ENCODE peak calls at places on chromosome 3, in six cellular contexts. T is neuronal stem cell, U is mesendoderm, X is mesenchymal stem cell, E is H9, V is H1. S is an unnamed sample.

GRCh38 chr3:54580453-54580852 is 347.4 kb downstream of the LRTM1 start:
- DNase-seq in T (no peak), U (no peak), X (no peak), E (no peak), V (no peak), S (no peak)

GRCh38 chr3:196585044-196585757 is 16.7 kb downstream of the FBXO45 start:
- DNase-seq in T (no peak), U (no peak), X (no peak), E (no peak), V (no peak), S (no peak)

GRCh38 chr3:71962561-71963240 is 177.8 kb upstream of the PROK2 start:
- DNase-seq in T (no peak), U (peak), X (no peak), E (no peak), V (no peak), S (peak)

GRCh38 chr3:52001443-52001974 is 5.8 kb upstream of the RPL29 start:
- DNase-seq in T (peak), U (peak), X (peak), E (peak), V (peak), S (peak)

GRCh38 chr3:186209810-186210752 is 101.2 kb upstream of the ETV5 start:
- DNase-seq in T (peak), U (peak), X (peak), E (peak), V (peak), S (peak)

GRCh38 chr3:141426404-141427034 is 58.2 kb downstream of the ZBTB38 start:
- DNase-seq in T (no peak), U (peak), X (peak), E (no peak), V (no peak), S (peak)

GRCh38 chr3:112972158-112972557 is 2.7 kb downstream of the CD200R1 start:
- DNase-seq in T (no peak), U (no peak), X (no peak), E (no peak), V (no peak), S (no peak)

GRCh38 chr3:21551019-21551418 is 200.0 kb downstream of the ZNF385D start:
- DNase-seq in T (no peak), U (peak), X (no peak), E (no peak), V (no peak), S (no peak)

GRCh38 chr3:113035387-113035982 is 44.7 kb downstream of the GTPBP8 start:
- DNase-seq in T (peak), U (peak), X (peak), E (peak), V (peak), S (peak)

GRCh38 chr3:55746808-55747413 is 259.8 kb upstream of the WNT5A start:
- DNase-seq in T (no peak), U (no peak), X (peak), E (no peak), V (no peak), S (peak)

GRCh38 chr3:4060064-4060463 is 243.1 kb upstream of the SETMAR start:
- DNase-seq in T (no peak), U (peak), X (no peak), E (no peak), V (no peak), S (no peak)

GRCh38 chr3:17643691-17644090 is 98.7 kb downstream of the TBC1D5 start:
- DNase-seq in T (no peak), U (no peak), X (no peak), E (no peak), V (no peak), S (peak)

GRCh38 chr3:132721479-132722164 is 587 bp downstream of the NPHP3 start:
- DNase-seq in T (peak), U (peak), X (peak), E (peak), V (peak), S (peak)

GRCh38 chr3:122094125-122094524 is 39.0 kb downstream of the CD86 start:
- DNase-seq in T (no peak), U (no peak), X (no peak), E (no peak), V (no peak), S (no peak)

GRCh38 chr3:142657033-142657432 is 60.8 kb downstream of the PLS1 start:
- DNase-seq in T (no peak), U (peak), X (no peak), E (peak), V (no peak), S (no peak)

GRCh38 chr3:194395767-194396527 is 3.1 kb downstream of the GP5 start:
- DNase-seq in T (no peak), U (peak), X (peak), E (peak), V (peak), S (peak)

GRCh38 chr3:136311971-136312370 is 61.8 kb downstream of the PCCB start:
- DNase-seq in T (no peak), U (no peak), X (no peak), E (no peak), V (no peak), S (peak)

GRCh38 chr3:40504636-40505430 is 1.0 kb upstream of the ZNF620 start:
- DNase-seq in T (no peak), U (peak), X (peak), E (no peak), V (no peak), S (peak)

GRCh38 chr3:52237659-52238172 is 1.2 kb downstream of the TWF2 start:
- DNase-seq in T (no peak), U (peak), X (peak), E (peak), V (peak), S (peak)

GRCh38 chr3:139477710-139478640 is 1.7 kb upstream of the RBP2 start:
- DNase-seq in T (no peak), U (peak), X (no peak), E (no peak), V (peak), S (no peak)

GRCh38 chr3:194367992-194368841 is 1.3 kb downstream of the LRRC15 start:
- DNase-seq in T (no peak), U (no peak), X (peak), E (no peak), V (no peak), S (peak)

GRCh38 chr3:173825731-173826130 is 428.2 kb downstream of the NLGN1 start:
- DNase-seq in T (no peak), U (no peak), X (no peak), E (no peak), V (no peak), S (peak)

GRCh38 chr3:196080997-196081833 is 675 bp downstream of the TFRC start:
- DNase-seq in T (peak), U (peak), X (peak), E (peak), V (peak), S (peak)

GRCh38 chr3:188416041-188416440 is 262.1 kb downstream of the LPP start:
- DNase-seq in T (no peak), U (no peak), X (no peak), E (no peak), V (no peak), S (peak)

GRCh38 chr3:153835540-153835939 is 285.6 kb upstream of the ARHGEF26 start:
- DNase-seq in T (no peak), U (peak), X (no peak), E (peak), V (no peak), S (no peak)

GRCh38 chr3:56985460-56986327 is 74.8 kb upstream of the SPATA12 start:
- DNase-seq in T (no peak), U (no peak), X (peak), E (no peak), V (no peak), S (peak)

GRCh38 chr3:113210608-113211369 is 568 bp upstream of the BOC start:
- DNase-seq in T (no peak), U (peak), X (peak), E (peak), V (peak), S (no peak)

GRCh38 chr3:48685603-48686511 is at the start of gene NCKIPSD:
- DNase-seq in T (peak), U (peak), X (peak), E (peak), V (peak), S (peak)

GRCh38 chr3:39533226-39533625 is 65.7 kb downstream of the MOBP start:
- DNase-seq in T (no peak), U (no peak), X (no peak), E (no peak), V (no peak), S (no peak)

GRCh38 chr3:9615003-9615628 is 34.2 kb upstream of the MTMR14 start:
- DNase-seq in T (no peak), U (no peak), X (no peak), E (no peak), V (no peak), S (no peak)

GRCh38 chr3:66989860-66990696 is 8.0 kb upstream of the KBTBD8 start:
- DNase-seq in T (no peak), U (peak), X (no peak), E (no peak), V (no peak), S (no peak)

GRCh38 chr3:127915115-127915936 is at the start of gene KBTBD12:
- DNase-seq in T (peak), U (no peak), X (no peak), E (peak), V (peak), S (no peak)

GRCh38 chr3:123157598-123158287 is 44.0 kb upstream of the SEC22A start:
- DNase-seq in T (no peak), U (no peak), X (no peak), E (peak), V (peak), S (no peak)

GRCh38 chr3:143203848-143204247 is 84.3 kb downstream of the CHST2 start:
- DNase-seq in T (no peak), U (no peak), X (peak), E (no peak), V (no peak), S (peak)

GRCh38 chr3:126986001-126986400 is 3.1 kb downstream of the PLXNA1 start:
- DNase-seq in T (no peak), U (no peak), X (no peak), E (no peak), V (no peak), S (peak)

DNA sequence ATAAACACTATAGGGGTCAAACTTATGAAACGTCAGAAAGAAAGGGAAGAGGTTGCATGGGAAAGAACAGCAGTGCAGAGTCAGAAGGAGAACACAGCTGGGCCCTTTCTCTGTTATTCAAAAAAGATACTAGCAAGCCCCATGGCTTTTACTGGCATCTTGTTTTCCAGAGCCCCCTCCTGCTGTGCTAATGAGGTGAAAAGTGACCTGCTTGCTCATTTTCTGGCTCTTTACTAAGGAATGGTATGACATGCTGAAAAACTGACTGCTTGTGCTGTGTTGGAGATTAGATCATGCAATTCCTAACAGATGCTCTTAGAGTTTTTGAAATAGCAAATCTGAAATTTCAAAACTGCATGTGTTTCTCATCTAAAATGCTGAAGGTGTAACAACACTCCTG is 541.6 kb upstream of the ALCAM start:
- DNase-seq in T (peak), U (peak), X (no peak), E (peak), V (peak), S (peak)
- H2BK5ac ChIP-seq in T (no peak), U (no peak), X (no peak), E (no peak), V (no peak), S (no peak)

GRCh38 chr3:15269091-15269989 is 63.0 kb downstream of the SH3BP5 start:
- DNase-seq in T (no peak), U (peak), X (peak), E (peak), V (peak), S (peak)

GRCh38 chr3:15265655-15266509 is 59.8 kb downstream of the CAPN7 start:
- DNase-seq in T (no peak), U (no peak), X (no peak), E (no peak), V (peak), S (no peak)

GRCh38 chr3:15266510-15267376 is 60.7 kb downstream of the CAPN7 start:
- DNase-seq in T (no peak), U (peak), X (no peak), E (no peak), V (no peak), S (no peak)

GRCh38 chr3:15267502-15267901 is 61.5 kb downstream of the CAPN7 start:
- DNase-seq in T (no peak), U (no peak), X (no peak), E (no peak), V (no peak), S (no peak)

DNA sequence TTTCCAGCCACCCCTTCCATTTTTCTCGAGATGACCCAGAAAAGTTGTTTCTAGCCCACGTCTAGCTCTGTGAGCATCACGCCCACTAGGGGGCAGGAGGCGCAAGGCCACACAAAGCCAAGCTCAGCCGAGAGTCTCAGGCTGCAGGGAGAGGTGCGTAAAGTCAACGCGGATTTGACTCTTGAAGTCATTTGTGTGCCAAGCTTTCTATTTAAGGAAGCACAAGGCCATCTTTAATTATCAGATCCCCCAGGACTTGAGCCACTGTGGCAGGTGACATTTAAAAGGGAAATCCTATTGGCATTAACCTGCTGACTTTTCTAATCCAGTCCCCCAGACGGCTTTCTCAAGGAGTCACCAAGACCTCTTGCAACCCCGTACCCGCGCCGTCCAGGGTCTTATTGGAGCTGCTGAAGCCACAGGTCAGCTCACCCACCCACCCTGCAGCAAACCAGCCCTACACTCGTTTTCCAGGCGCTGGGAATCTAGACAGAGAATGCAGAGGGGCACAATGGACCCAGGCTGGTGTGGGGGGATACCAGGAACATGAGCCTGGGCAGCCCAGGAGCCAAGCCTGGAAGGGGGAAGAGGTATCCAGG is 62.1 kb downstream of the CAPN7 start:
- DNase-seq in T (peak), U (peak), X (peak), E (peak), V (peak), S (peak)
- H2AK5ac ChIP-seq in T (no peak), U (no peak), X (peak), E (no peak), V (no peak), S (no peak)

GRCh38 chr3:134334901-134335280 is 39.4 kb downstream of the AMOTL2 start:
- DNase-seq in T (no peak), U (peak), X (no peak), E (peak), V (no peak), S (no peak)
- H2BK5ac ChIP-seq in T (no peak), U (peak), X (no peak), E (no peak), V (peak), S (peak)

GRCh38 chr3:95227092-95227491 is 1164.2 kb downstream of the NSUN3 start:
- DNase-seq in T (no peak), U (no peak), X (no peak), E (no peak), V (no peak), S (no peak)
- H2AK5ac ChIP-seq in T (no peak), U (no peak), X (no peak), E (no peak), V (no peak), S (no peak)

GRCh38 chr3:73759290-73759689 is 134.5 kb upstream of the PDZRN3 start:
- DNase-seq in T (no peak), U (no peak), X (no peak), E (no peak), V (no peak), S (no peak)

GRCh38 chr3:73753985-73754384 is 129.2 kb upstream of the PDZRN3 start:
- DNase-seq in T (no peak), U (no peak), X (no peak), E (no peak), V (no peak), S (no peak)
- H2BK5ac ChIP-seq in T (no peak), U (no peak), X (no peak), E (no peak), V (no peak), S (no peak)

S was measured in IMR-90.